ENCODE peak calls at places on chromosome 6, in eight cellular contexts. X is fibroblast of lung; C is GM04504; F is stimulated activated CD4-positive, alpha-beta T cell treated with anti-CD3 and anti-CD28 coated beads, Interleukin-2, amount 100 ng/mL, for 48 hours; A is epithelial cell of prostate; L is brain microvascular endothelial cell; M is EL; T is Calu3. K is an unnamed sample.

GRCh38 chr6:617485-618100 is 39.3 kb downstream of the HUS1B start:
- DNase-seq in X (no peak), C (no peak), F (no peak), A (no peak), L (no peak), M (no peak), T (no peak), K (no peak)

GRCh38 chr6:46549155-46549554 is 57.9 kb upstream of the RCAN2 start:
- DNase-seq in X (no peak), C (no peak), F (no peak), A (no peak), L (no peak), M (no peak), T (no peak), K (no peak)

GRCh38 chr6:20426177-20427082 is 24.8 kb downstream of the E2F3 start:
- DNase-seq in X (no peak), C (no peak), F (no peak), A (no peak), L (no peak), M (no peak), T (no peak), K (no peak)

GRCh38 chr6:7086488-7086887 is 21.3 kb upstream of the RREB1 start:
- DNase-seq in X (peak; percentile 32), C (no peak), F (no peak), A (no peak), L (no peak), M (peak; percentile 60), T (no peak), K (no peak)

GRCh38 chr6:169530762-169531143 is 171.1 kb downstream of the WDR27 start:
- DNase-seq in X (no peak), C (no peak), F (no peak), A (no peak), L (no peak), M (no peak), T (no peak), K (no peak)

GRCh38 chr6:88815491-88815890 is 147.9 kb downstream of the RNGTT start:
- DNase-seq in X (no peak), C (no peak), F (no peak), A (no peak), L (no peak), M (no peak), T (no peak), K (no peak)

GRCh38 chr6:86938814-86939213 is 1.5 kb downstream of the HTR1E start:
- DNase-seq in X (no peak), C (no peak), F (no peak), A (no peak), L (no peak), M (no peak), T (no peak), K (no peak)

GRCh38 chr6:81911446-81911845 is 159.0 kb upstream of the TENT5A start:
- DNase-seq in X (no peak), C (no peak), F (no peak), A (no peak), L (no peak), M (no peak), T (no peak), K (no peak)

GRCh38 chr6:24574809-24575208 is 71.2 kb downstream of the KIAA0319 start:
- DNase-seq in X (no peak), C (no peak), F (no peak), A (peak; percentile 14), L (no peak), M (peak; percentile 28), T (no peak), K (no peak)

GRCh38 chr6:112144145-112144926 is 56.9 kb downstream of the FAM229B start:
- DNase-seq in X (no peak), C (peak; percentile 38), F (no peak), A (no peak), L (no peak), M (peak; percentile 46), T (no peak), K (no peak)

GRCh38 chr6:144493035-144493910 is 208.1 kb downstream of the UTRN start:
- DNase-seq in X (peak; percentile 64), C (no peak), F (no peak), A (no peak), L (no peak), M (no peak), T (no peak), K (no peak)

GRCh38 chr6:158207452-158207788 is 39.3 kb downstream of the GTF2H5 start:
- DNase-seq in X (no peak), C (no peak), F (no peak), A (peak; percentile 77), L (peak; percentile 83), M (peak; percentile 48), T (no peak), K (no peak)

GRCh38 chr6:50264995-50265571 is 215.4 kb upstream of the DEFB112 start:
- DNase-seq in X (peak; percentile 38), C (no peak), F (no peak), A (no peak), L (peak; percentile 9), M (no peak), T (peak; percentile 10), K (no peak)

GRCh38 chr6:13091192-13091591 is 237.1 kb downstream of the TBC1D7 start:
- DNase-seq in X (no peak), C (no peak), F (no peak), A (no peak), L (no peak), M (no peak), T (no peak), K (no peak)

GRCh38 chr6:11609324-11610071 is 71.9 kb downstream of the TMEM170B start:
- DNase-seq in X (peak; percentile 50), C (peak; percentile 86), F (no peak), A (no peak), L (peak; percentile 95), M (peak; percentile 98), T (no peak), K (peak; percentile 88)

GRCh38 chr6:125101656-125102055 is 51.9 kb upstream of the TPD52L1 start:
- DNase-seq in X (no peak), C (no peak), F (no peak), A (no peak), L (no peak), M (peak; percentile 49), T (no peak), K (no peak)

GRCh38 chr6:21856844-21857243 is 263.3 kb downstream of the SOX4 start:
- DNase-seq in X (peak; percentile 71), C (no peak), F (no peak), A (peak; percentile 85), L (no peak), M (peak; percentile 17), T (no peak), K (no peak)

GRCh38 chr6:14280766-14281293 is 163.3 kb downstream of the CD83 start:
- DNase-seq in X (no peak), C (no peak), F (no peak), A (no peak), L (no peak), M (no peak), T (no peak), K (no peak)

GRCh38 chr6:10381133-10381829 is 33.6 kb downstream of the TFAP2A start:
- DNase-seq in X (no peak), C (no peak), F (no peak), A (no peak), L (no peak), M (no peak), T (no peak), K (no peak)

GRCh38 chr6:167408235-167408869 is 83.5 kb downstream of the TTLL2 start:
- DNase-seq in X (no peak), C (no peak), F (no peak), A (no peak), L (no peak), M (no peak), T (no peak), K (no peak)

GRCh38 chr6:104625536-104625935 is 234.2 kb downstream of the HACE1 start:
- DNase-seq in X (peak; percentile 3), C (peak; percentile 24), F (no peak), A (peak; percentile 87), L (peak; percentile 91), M (peak; percentile 98), T (peak; percentile 56), K (no peak)

GRCh38 chr6:170282512-170283158 is 8.2 kb downstream of the DLL1 start:
- DNase-seq in X (no peak), C (no peak), F (no peak), A (no peak), L (no peak), M (no peak), T (no peak), K (peak; percentile 46)

GRCh38 chr6:25320459-25320858 is 41.3 kb downstream of the CARMIL1 start:
- DNase-seq in X (no peak), C (no peak), F (no peak), A (no peak), L (no peak), M (peak; percentile 11), T (no peak), K (no peak)

GRCh38 chr6:29466241-29466640 is 9.3 kb downstream of the OR2H1 start:
- DNase-seq in X (no peak), C (no peak), F (no peak), A (no peak), L (no peak), M (no peak), T (no peak), K (no peak)

GRCh38 chr6:53862517-53863457 is 68.0 kb downstream of the LRRC1 start:
- DNase-seq in X (peak; percentile 91), C (peak; percentile 62), F (no peak), A (no peak), L (peak; percentile 38), M (peak; percentile 25), T (no peak), K (no peak)

GRCh38 chr6:44416103-44416502 is 28.6 kb downstream of the CDC5L start:
- DNase-seq in X (peak; percentile 43), C (peak; percentile 34), F (no peak), A (no peak), L (peak; percentile 30), M (peak; percentile 59), T (peak; percentile 38), K (no peak)

GRCh38 chr6:79672631-79673065 is 41.5 kb downstream of the SH3BGRL2 start:
- DNase-seq in X (peak; percentile 66), C (no peak), F (no peak), A (no peak), L (peak; percentile 8), M (peak; percentile 17), T (peak; percentile 23), K (no peak)

GRCh38 chr6:6596529-6596928 is 8.0 kb downstream of the LY86 start:
- DNase-seq in X (no peak), C (no peak), F (no peak), A (no peak), L (no peak), M (no peak), T (no peak), K (no peak)

GRCh38 chr6:167828325-167828956 is 1.7 kb downstream of the AFDN start:
- DNase-seq in X (no peak), C (no peak), F (no peak), A (no peak), L (no peak), M (no peak), T (no peak), K (no peak)